ENCODE peak calls at places on chromosomes 11 and 22, in ten cellular contexts. N is mesenchymal stem cell; A is hepatocyte; T is upper lobe of right lung; P is colonic mucosa; B is adrenal gland; J is heart left ventricle; Q is tibial nerve; D is mammary epithelial cell; W is CD8-positive, alpha-beta T cell. X is an unnamed sample.

GRCh38 chr11:47234669-47235075 is 13.9 kb downstream of the ACP2 start:
- DNase-seq in B (peak; percentile 93), Q (no peak), W (peak; percentile 56), J (peak; percentile 66), T (no peak), P (no peak), A (no peak), D (no peak), N (no peak), X (no peak)

GRCh38 chr11:116686891-116687290 is 85.9 kb downstream of the BUD13 start:
- DNase-seq in D (no peak), B (peak; percentile 35), N (no peak), J (peak; percentile 14), T (no peak), W (no peak), Q (no peak), P (no peak), A (no peak), X (no peak)

GRCh38 chr11:73184953-73185671 is 33.0 kb upstream of the P2RY2 start:
- DNase-seq in J (peak; percentile 88), T (peak; percentile 85), N (peak; percentile 61), D (peak; percentile 77), P (peak; percentile 82), Q (peak; percentile 65), A (peak; percentile 77), B (peak; percentile 83), W (peak; percentile 47), X (no peak)

GRCh38 chr11:102494216-102494615 is 36.3 kb downstream of the MMP7 start:
- DNase-seq in P (peak; percentile 67), A (peak; percentile 55), B (no peak), W (no peak), D (peak; percentile 78), J (no peak), N (no peak), Q (no peak), T (no peak), X (no peak)

GRCh38 chr11:9004310-9004945 is 627 bp upstream of the NRIP3 start:
- DNase-seq in T (peak; percentile 68), D (no peak), W (no peak), J (peak; percentile 70), N (no peak), A (peak; percentile 32), B (no peak), P (no peak), Q (no peak), X (no peak)

GRCh38 chr22:30182365-30182764 is 64.2 kb downstream of the LIF start:
- DNase-seq in P (no peak), B (no peak), N (peak; percentile 73), A (no peak), Q (no peak), T (no peak), J (no peak), W (no peak), D (no peak), X (no peak)

GRCh38 chr11:46330887-46331652 is 16.2 kb upstream of the DGKZ start:
- DNase-seq in A (no peak), B (no peak), J (no peak), T (no peak), Q (no peak), D (no peak), N (peak; percentile 19), P (no peak), W (peak; percentile 50), X (no peak)

GRCh38 chr22:23365961-23366360 is 185.7 kb downstream of the BCR start:
- DNase-seq in T (no peak), N (no peak), J (no peak), B (no peak), Q (no peak), D (no peak), P (no peak), A (no peak), W (no peak), X (no peak)

GRCh38 chr11:112723676-112724075 is 237.5 kb upstream of the NCAM1 start:
- DNase-seq in B (no peak), J (no peak), Q (no peak), P (no peak), W (no peak), D (no peak), T (no peak), N (no peak), A (no peak), X (no peak)

GRCh38 chr11:86515297-86516094 is 140.8 kb downstream of the CCDC81 start:
- DNase-seq in W (no peak), B (peak; percentile 68), Q (no peak), T (no peak), A (peak; percentile 60), D (peak; percentile 97), N (peak; percentile 95), J (no peak), P (no peak), X (no peak)

GRCh38 chr11:67024410-67024809 is 1.5 kb downstream of the SYT12 start:
- DNase-seq in W (peak; percentile 46), A (no peak), N (no peak), D (peak; percentile 26), P (no peak), B (no peak), J (no peak), T (no peak), Q (no peak), X (no peak)

GRCh38 chr11:9834281-9834680 is 170.4 kb downstream of the SWAP70 start:
- DNase-seq in N (peak; percentile 48), P (no peak), B (no peak), T (no peak), Q (no peak), D (no peak), W (no peak), J (no peak), A (no peak), X (no peak)

GRCh38 chr11:88421530-88421929 is 84.0 kb upstream of the CTSC start:
- DNase-seq in N (peak; percentile 46), T (no peak), B (no peak), D (peak; percentile 82), J (no peak), W (no peak), P (peak; percentile 24), Q (no peak), A (peak; percentile 19), X (no peak)

GRCh38 chr22:19234126-19234896 is 55.8 kb upstream of the SLC25A1 start:
- DNase-seq in P (no peak), Q (no peak), B (no peak), J (no peak), T (no peak), W (no peak), A (no peak), D (no peak), N (no peak), X (no peak)
- H3K36me3 ChIP-seq in P (no peaks in the 10 kb centered on the region), Q (no peaks in the 10 kb centered on the region), B (peaks cover 17% of the 10 kb centered on the region), J (peaks cover 80% of the 10 kb centered on the region), T (peaks cover 17% of the 10 kb centered on the region), W (no peaks in the 10 kb centered on the region), A (no peaks in the 10 kb centered on the region), D (peaks cover 7% of the 10 kb centered on the region), N (peaks cover 44% of the 10 kb centered on the region), X (peaks cover 5% of the 10 kb centered on the region)

DNA sequence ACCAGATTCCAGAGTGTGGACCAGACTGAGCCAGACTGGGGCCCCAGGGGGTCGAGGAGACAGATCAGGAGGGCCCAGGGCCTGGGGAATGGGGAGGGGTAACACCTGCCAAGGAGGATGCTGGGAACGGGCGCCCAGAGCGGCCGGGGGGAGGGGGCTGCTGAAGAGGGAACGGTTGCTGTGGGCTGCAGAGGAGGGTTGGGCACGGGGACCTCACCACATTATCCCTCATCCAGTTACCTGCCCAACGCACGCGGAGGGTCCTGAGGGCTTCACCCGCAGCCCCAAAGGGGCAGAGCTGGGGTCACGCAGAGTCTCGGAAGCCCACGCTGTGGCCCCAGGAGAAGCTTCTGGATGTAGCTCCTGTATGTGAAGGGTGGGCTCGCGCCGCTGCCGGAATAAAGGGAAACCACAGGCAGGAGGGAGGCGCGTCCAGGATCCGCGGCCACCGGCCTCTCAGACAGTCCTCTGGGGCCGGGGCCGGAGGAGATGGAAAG is 927 bp upstream of the SELENOO start:
- DNase-seq in B (no peak), D (no peak), P (no peak), J (no peak), A (peak; percentile 53), Q (no peak), N (peak; percentile 48), T (no peak), W (no peak), X (no peak)
- H3K36me3 ChIP-seq in B (peaks cover 7% of the 10 kb centered on the region), D (peaks cover 4% of the 10 kb centered on the region), P (peaks cover 3% of the 10 kb centered on the region), J (peaks cover 25% of the 10 kb centered on the region), A (no peaks in the 10 kb centered on the region), Q (no peaks in the 10 kb centered on the region), N (peaks cover 26% of the 10 kb centered on the region), T (peaks cover 34% of the 10 kb centered on the region), W (peaks cover 3% of the 10 kb centered on the region), X (no peaks in the 10 kb centered on the region)

GRCh38 chr11:75279273-75279672 is 38.7 kb downstream of the TPBGL start:
- DNase-seq in P (no peak), Q (no peak), N (no peak), J (peak; percentile 10), T (peak; percentile 19), W (no peak), B (no peak), A (no peak), D (no peak), X (no peak)

GRCh38 chr11:75276696-75277095 is 36.1 kb downstream of the TPBGL start:
- DNase-seq in D (no peak), Q (no peak), J (peak; percentile 44), N (no peak), B (peak; percentile 13), W (no peak), A (no peak), P (no peak), T (peak; percentile 6), X (no peak)

GRCh38 chr11:75275581-75275980 is 35.0 kb downstream of the TPBGL start:
- DNase-seq in D (no peak), Q (no peak), B (peak; percentile 59), P (peak; percentile 50), N (peak; percentile 38), W (peak; percentile 83), A (no peak), J (peak; percentile 81), T (peak; percentile 69), X (no peak)

GRCh38 chr11:75277991-75278790 is 37.6 kb downstream of the TPBGL start:
- DNase-seq in A (no peak), T (peak; percentile 56), W (no peak), P (no peak), B (no peak), J (peak; percentile 22), N (no peak), Q (no peak), D (no peak), X (no peak)

DNA sequence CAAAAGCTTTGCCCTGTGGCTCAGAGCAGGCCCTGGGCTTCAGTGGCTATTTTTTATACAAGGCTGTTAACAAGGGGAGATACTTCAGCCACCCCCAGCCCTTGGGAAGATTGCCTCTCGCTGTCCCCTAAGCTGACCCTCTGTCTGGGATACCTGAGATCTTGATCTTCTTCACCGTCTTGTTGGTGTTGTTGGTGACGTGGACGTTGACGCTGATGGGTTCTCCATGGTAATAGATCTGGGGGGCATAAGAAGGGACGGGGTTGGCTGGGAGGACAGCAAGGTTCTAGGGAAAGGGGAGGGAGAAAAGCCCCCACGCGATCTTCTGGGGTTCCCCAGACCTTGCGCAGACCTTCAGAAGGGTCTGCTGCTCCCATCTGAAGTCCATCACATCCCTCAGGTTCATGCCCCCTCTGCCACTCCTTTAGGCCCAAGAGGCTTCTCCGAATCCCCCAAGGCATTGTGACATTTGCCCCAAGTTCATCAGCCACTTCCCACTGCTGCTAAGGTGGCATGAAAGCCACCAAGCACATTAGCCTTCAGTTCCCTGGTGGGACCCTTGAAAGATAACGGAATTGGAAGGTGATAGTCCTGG is 36.7 kb downstream of the TPBGL start:
- DNase-seq in D (no peak), T (peak; percentile 22), W (no peak), A (no peak), P (no peak), J (peak; percentile 18), Q (no peak), B (peak; percentile 35), N (no peak), X (no peak)
- H3K36me3 ChIP-seq in D (no peaks in the 10 kb centered on the region), T (peaks cover 88% of the 10 kb centered on the region), W (peaks cover 4% of the 10 kb centered on the region), A (no peaks in the 10 kb centered on the region), P (peaks cover 18% of the 10 kb centered on the region), J (peaks cover 66% of the 10 kb centered on the region), Q (no peaks in the 10 kb centered on the region), B (peaks cover 31% of the 10 kb centered on the region), N (peaks cover 81% of the 10 kb centered on the region), X (no peaks in the 10 kb centered on the region)

GRCh38 chr22:31436132-31436531 is 36.7 kb downstream of the DRG1 start:
- DNase-seq in W (no peak), D (no peak), J (no peak), Q (no peak), B (no peak), T (no peak), P (no peak), N (no peak), A (no peak), X (no peak)
- H3K36me3 ChIP-seq in W (peaks cover 71% of the 10 kb centered on the region), D (peaks cover 41% of the 10 kb centered on the region), J (peaks cover 100% of the 10 kb centered on the region), Q (peaks cover 25% of the 10 kb centered on the region), B (peaks cover 92% of the 10 kb centered on the region), T (peaks cover 100% of the 10 kb centered on the region), P (peaks cover 18% of the 10 kb centered on the region), N (peaks cover 97% of the 10 kb centered on the region), A (peaks cover 7% of the 10 kb centered on the region), X (peaks cover 77% of the 10 kb centered on the region)

X was measured in thoracic aorta.